ENCODE peak calls at places on chromosomes 13 and 19, in five cellular contexts. One of them, this sample, is unnamed. For H3K4me1 and H3K36me3, the result is how much of the 10 kb centered on the place peaks cover.

GRCh38 chr19:18460313-18460712 is 22.4 kb upstream of the ISYNA1 start:
- DNase-seq in mucosa of descending colon: peak
- DNase-seq in left ventricle myocardium inferior: peak
- DNase-seq in spleen: peak
- DNase-seq in Caco-2: no peak
- DNase-seq in this sample: no peak

GRCh38 chr13:63336549-63336948 is 1920.9 kb upstream of the PCDH20 start:
- DNase-seq in mucosa of descending colon: no peak
- DNase-seq in left ventricle myocardium inferior: no peak
- DNase-seq in spleen: no peak
- DNase-seq in Caco-2: no peak
- DNase-seq in this sample: no peak

GRCh38 chr19:34962945-34963530 is 991 bp downstream of the ZNF792 start:
- DNase-seq in mucosa of descending colon: peak
- DNase-seq in left ventricle myocardium inferior: no peak
- DNase-seq in spleen: peak
- DNase-seq in Caco-2: no peak
- DNase-seq in this sample: no peak

GRCh38 chr19:18193388-18194207 is 580 bp downstream of the MPV17L2 start:
- DNase-seq in mucosa of descending colon: no peak
- DNase-seq in left ventricle myocardium inferior: no peak
- DNase-seq in spleen: peak
- DNase-seq in Caco-2: no peak
- DNase-seq in this sample: no peak

GRCh38 chr13:44013666-44014291 is 134.1 kb downstream of the LACC1 start:
- DNase-seq in mucosa of descending colon: no peak
- DNase-seq in left ventricle myocardium inferior: no peak
- DNase-seq in spleen: no peak
- DNase-seq in Caco-2: no peak
- DNase-seq in this sample: no peak

GRCh38 chr13:26628706-26629105 is 71.2 kb downstream of the WASF3 start:
- DNase-seq in mucosa of descending colon: peak
- DNase-seq in left ventricle myocardium inferior: no peak
- DNase-seq in spleen: no peak
- DNase-seq in Caco-2: peak
- DNase-seq in this sample: no peak

GRCh38 chr19:2127758-2128157 is 23.6 kb downstream of the AP3D1 start:
- DNase-seq in mucosa of descending colon: no peak
- DNase-seq in left ventricle myocardium inferior: peak
- DNase-seq in spleen: peak
- DNase-seq in Caco-2: no peak
- DNase-seq in this sample: no peak

GRCh38 chr13:58963321-58963720 is 1200.4 kb downstream of the DIAPH3 start:
- DNase-seq in mucosa of descending colon: no peak
- DNase-seq in left ventricle myocardium inferior: no peak
- DNase-seq in spleen: no peak
- DNase-seq in Caco-2: no peak
- DNase-seq in this sample: no peak

GRCh38 chr13:108226184-108226583 is 8.0 kb downstream of the ABHD13 start:
- DNase-seq in mucosa of descending colon: no peak
- DNase-seq in left ventricle myocardium inferior: no peak
- DNase-seq in spleen: no peak
- DNase-seq in Caco-2: peak
- DNase-seq in this sample: no peak

GRCh38 chr19:13053238-13053637 is 49.4 kb downstream of the LYL1 start:
- DNase-seq in mucosa of descending colon: no peak
- DNase-seq in left ventricle myocardium inferior: no peak
- DNase-seq in spleen: no peak
- DNase-seq in Caco-2: no peak
- DNase-seq in this sample: no peak

GRCh38 chr19:56829586-56829985 is 10.9 kb downstream of the PEG3 start:
- DNase-seq in mucosa of descending colon: no peak
- DNase-seq in left ventricle myocardium inferior: no peak
- DNase-seq in spleen: no peak
- DNase-seq in Caco-2: no peak
- DNase-seq in this sample: no peak

GRCh38 chr13:113749956-113750355 is 9.1 kb upstream of the TMEM255B start:
- DNase-seq in mucosa of descending colon: no peak
- DNase-seq in left ventricle myocardium inferior: no peak
- DNase-seq in spleen: peak
- DNase-seq in Caco-2: no peak
- DNase-seq in this sample: no peak

GRCh38 chr19:11345122-11345752 is 831 bp downstream of the TMEM205 start:
- DNase-seq in mucosa of descending colon: no peak
- DNase-seq in left ventricle myocardium inferior: no peak
- DNase-seq in spleen: no peak
- DNase-seq in Caco-2: no peak
- DNase-seq in this sample: peak

GRCh38 chr19:53091855-53092254 is 11.4 kb downstream of the ZNF160 start:
- DNase-seq in mucosa of descending colon: no peak
- DNase-seq in left ventricle myocardium inferior: no peak
- DNase-seq in spleen: no peak
- DNase-seq in Caco-2: no peak
- DNase-seq in this sample: no peak

GRCh38 chr19:2627319-2627829 is 75.1 kb downstream of the GNG7 start:
- DNase-seq in mucosa of descending colon: no peak
- DNase-seq in left ventricle myocardium inferior: peak
- DNase-seq in spleen: peak
- DNase-seq in Caco-2: no peak
- DNase-seq in this sample: peak

GRCh38 chr19:42233106-42233505 is 9.3 kb downstream of the GSK3A start:
- DNase-seq in mucosa of descending colon: no peak
- DNase-seq in left ventricle myocardium inferior: no peak
- DNase-seq in spleen: no peak
- DNase-seq in Caco-2: no peak
- DNase-seq in this sample: no peak

GRCh38 chr13:77033717-77034302 is 6.9 kb upstream of the FBXL3 start:
- DNase-seq in mucosa of descending colon: no peak
- DNase-seq in left ventricle myocardium inferior: no peak
- DNase-seq in spleen: no peak
- DNase-seq in Caco-2: no peak
- DNase-seq in this sample: no peak

GRCh38 chr13:103188688-103189326 is 122.6 kb upstream of the SLC10A2 start:
- DNase-seq in mucosa of descending colon: no peak
- DNase-seq in left ventricle myocardium inferior: no peak
- DNase-seq in spleen: no peak
- DNase-seq in Caco-2: peak
- DNase-seq in this sample: no peak

GRCh38 chr19:40228863-40229262 is 2.4 kb upstream of the CCNP start:
- DNase-seq in mucosa of descending colon: no peak
- DNase-seq in left ventricle myocardium inferior: no peak
- DNase-seq in spleen: no peak
- DNase-seq in Caco-2: no peak
- DNase-seq in this sample: no peak

GRCh38 chr19:45657520-45658163 is 10.4 kb upstream of the GIPR start:
- DNase-seq in mucosa of descending colon: no peak
- DNase-seq in left ventricle myocardium inferior: no peak
- DNase-seq in spleen: no peak
- DNase-seq in Caco-2: peak
- DNase-seq in this sample: no peak

GRCh38 chr19:41449079-41449864 is 6.3 kb downstream of the ERICH4 start:
- DNase-seq in mucosa of descending colon: peak
- DNase-seq in left ventricle myocardium inferior: peak
- DNase-seq in spleen: peak
- DNase-seq in Caco-2: peak
- DNase-seq in this sample: peak

GRCh38 chr19:1918975-1919374 is 13.8 kb downstream of the ADAT3 start:
- DNase-seq in mucosa of descending colon: no peak
- DNase-seq in left ventricle myocardium inferior: no peak
- DNase-seq in spleen: no peak
- DNase-seq in Caco-2: no peak
- DNase-seq in this sample: no peak

GRCh38 chr13:99376924-99377323 is 69.7 kb upstream of the GPR183 start:
- DNase-seq in mucosa of descending colon: no peak
- DNase-seq in left ventricle myocardium inferior: no peak
- DNase-seq in spleen: peak
- DNase-seq in Caco-2: no peak
- DNase-seq in this sample: no peak

GRCh38 chr13:27975579-27976361 is 6.7 kb upstream of the CDX2 start:
- DNase-seq in mucosa of descending colon: peak
- DNase-seq in left ventricle myocardium inferior: no peak
- DNase-seq in spleen: no peak
- DNase-seq in Caco-2: no peak
- DNase-seq in this sample: peak

GRCh38 chr19:11233073-11233472 is 6.3 kb upstream of the ANGPTL8 start:
- DNase-seq in mucosa of descending colon: no peak
- DNase-seq in left ventricle myocardium inferior: no peak
- DNase-seq in spleen: no peak
- DNase-seq in Caco-2: no peak
- DNase-seq in this sample: no peak

DNA sequence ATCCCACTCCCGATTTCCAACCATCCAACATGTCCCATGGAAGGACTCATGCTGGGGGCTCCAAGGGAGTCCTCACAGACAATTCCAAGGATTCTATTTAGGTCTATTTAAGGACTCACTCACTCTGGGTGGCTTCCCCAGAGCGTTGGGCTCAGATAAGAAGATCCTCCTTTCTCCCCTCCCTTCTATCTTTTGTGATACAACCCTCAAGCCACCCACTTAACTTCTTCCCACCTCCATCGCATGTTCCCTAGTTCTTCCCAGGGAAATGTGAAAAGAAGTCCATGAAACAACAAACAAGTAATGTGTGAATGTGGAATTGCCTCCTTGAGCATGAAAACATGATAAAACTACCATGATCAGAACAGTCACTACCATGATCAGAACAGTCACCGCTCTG is 29.4 kb downstream of the INSR start:
- DNase-seq in mucosa of descending colon: no peak
- DNase-seq in left ventricle myocardium inferior: no peak
- DNase-seq in spleen: no peak
- DNase-seq in Caco-2: no peak
- DNase-seq in this sample: no peak
- H3K4me1 ChIP-seq in mucosa of descending colon: under half
- H3K4me1 ChIP-seq in left ventricle myocardium inferior: half or more
- H3K4me1 ChIP-seq in spleen: half or more
- H3K4me1 ChIP-seq in Caco-2: under half
- H3K4me1 ChIP-seq in this sample: under half

GRCh38 chr13:30864352-30865130 is 41.5 kb upstream of the MEDAG start:
- DNase-seq in mucosa of descending colon: no peak
- DNase-seq in left ventricle myocardium inferior: no peak
- DNase-seq in spleen: no peak
- DNase-seq in Caco-2: no peak
- DNase-seq in this sample: no peak

GRCh38 chr13:30863231-30863630 is 42.8 kb upstream of the MEDAG start:
- DNase-seq in mucosa of descending colon: no peak
- DNase-seq in left ventricle myocardium inferior: no peak
- DNase-seq in spleen: no peak
- DNase-seq in Caco-2: no peak
- DNase-seq in this sample: no peak

GRCh38 chr13:30862707-30863106 is 43.4 kb upstream of the MEDAG start:
- DNase-seq in mucosa of descending colon: no peak
- DNase-seq in left ventricle myocardium inferior: peak
- DNase-seq in spleen: no peak
- DNase-seq in Caco-2: no peak
- DNase-seq in this sample: no peak

GRCh38 chr13:30865131-30866009 is 40.7 kb upstream of the MEDAG start:
- DNase-seq in mucosa of descending colon: peak
- DNase-seq in left ventricle myocardium inferior: peak
- DNase-seq in spleen: peak
- DNase-seq in Caco-2: peak
- DNase-seq in this sample: peak

GRCh38 chr13:30863796-30864195 is 42.3 kb upstream of the MEDAG start:
- DNase-seq in mucosa of descending colon: no peak
- DNase-seq in left ventricle myocardium inferior: no peak
- DNase-seq in spleen: no peak
- DNase-seq in Caco-2: no peak
- DNase-seq in this sample: no peak
- H3K4me3 ChIP-seq in mucosa of descending colon: no peak
- H3K4me3 ChIP-seq in left ventricle myocardium inferior: no peak
- H3K4me3 ChIP-seq in spleen: no peak
- H3K4me3 ChIP-seq in Caco-2: no peak
- H3K4me3 ChIP-seq in this sample: no peak

GRCh38 chr13:97191143-97191542 is 31.0 kb upstream of the MBNL2 start:
- DNase-seq in mucosa of descending colon: peak
- DNase-seq in left ventricle myocardium inferior: no peak
- DNase-seq in spleen: no peak
- DNase-seq in Caco-2: no peak
- DNase-seq in this sample: no peak

GRCh38 chr13:97189943-97190342 is 32.2 kb upstream of the MBNL2 start:
- DNase-seq in mucosa of descending colon: no peak
- DNase-seq in left ventricle myocardium inferior: no peak
- DNase-seq in spleen: no peak
- DNase-seq in Caco-2: no peak
- DNase-seq in this sample: no peak

GRCh38 chr13:97191615-97192014 is 30.5 kb upstream of the MBNL2 start:
- DNase-seq in mucosa of descending colon: no peak
- DNase-seq in left ventricle myocardium inferior: no peak
- DNase-seq in spleen: no peak
- DNase-seq in Caco-2: no peak
- DNase-seq in this sample: no peak

GRCh38 chr13:97193577-97193976 is 28.6 kb upstream of the MBNL2 start:
- DNase-seq in mucosa of descending colon: no peak
- DNase-seq in left ventricle myocardium inferior: no peak
- DNase-seq in spleen: no peak
- DNase-seq in Caco-2: no peak
- DNase-seq in this sample: no peak

DNA sequence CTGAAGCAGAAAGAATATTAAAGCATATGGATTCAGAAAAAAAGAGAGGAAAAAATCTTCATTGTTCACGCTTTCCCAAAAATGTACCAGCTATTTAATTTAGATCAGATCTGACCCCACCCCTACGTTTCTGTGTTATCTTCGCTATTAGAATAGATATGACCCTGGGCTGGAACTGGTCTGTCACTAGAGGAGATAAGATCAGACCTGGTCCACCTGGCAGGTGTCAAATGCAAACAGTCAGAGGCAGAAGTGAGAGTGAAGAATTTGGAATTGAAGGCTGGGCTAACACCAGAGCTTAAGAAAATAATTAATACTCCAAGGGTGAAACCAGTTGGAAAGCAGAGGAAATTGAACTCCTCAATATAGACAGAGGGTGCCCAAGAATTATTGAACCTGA is 30.0 kb upstream of the MBNL2 start:
- DNase-seq in mucosa of descending colon: no peak
- DNase-seq in left ventricle myocardium inferior: no peak
- DNase-seq in spleen: no peak
- DNase-seq in Caco-2: peak
- DNase-seq in this sample: no peak
- H3K36me3 ChIP-seq in mucosa of descending colon: under half
- H3K36me3 ChIP-seq in left ventricle myocardium inferior: under half
- H3K36me3 ChIP-seq in spleen: under half
- H3K36me3 ChIP-seq in Caco-2: under half
- H3K36me3 ChIP-seq in this sample: under half

DNA sequence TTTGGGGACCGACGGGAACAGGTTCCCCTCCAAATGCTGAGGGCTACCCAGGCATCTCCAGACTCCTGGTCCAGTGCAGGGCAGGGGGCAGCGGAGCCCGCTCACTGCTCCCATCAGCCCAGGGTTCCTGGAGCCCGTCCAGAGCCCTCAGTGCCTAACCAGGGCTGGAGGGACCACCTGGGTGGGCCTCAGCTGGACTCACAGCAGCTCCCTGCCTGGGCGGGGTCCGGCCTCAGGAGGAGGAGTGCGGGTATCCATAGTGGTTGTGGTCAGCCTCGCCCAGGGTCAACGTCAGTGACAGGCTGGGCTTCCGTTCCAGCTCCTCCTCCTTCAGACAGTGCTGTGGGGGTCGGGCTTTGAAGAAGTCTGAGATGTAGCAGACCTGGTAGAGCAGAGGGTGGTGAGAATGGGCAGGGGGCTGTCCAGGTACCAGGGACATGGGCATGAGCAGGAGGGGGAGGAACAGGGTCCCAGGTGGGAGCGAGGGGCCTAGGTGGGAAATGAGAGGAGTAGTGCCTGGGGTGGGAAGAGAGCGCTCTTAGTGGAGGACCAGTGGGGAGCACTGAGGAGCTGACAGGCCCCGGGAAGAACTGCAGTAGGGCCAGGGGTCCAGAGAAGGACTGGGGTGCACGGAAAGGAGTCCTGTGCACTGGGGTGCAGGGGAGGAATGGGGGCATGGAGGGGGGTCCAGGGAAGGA is 9.9 kb downstream of the PLPP2 start:
- DNase-seq in mucosa of descending colon: no peak
- DNase-seq in left ventricle myocardium inferior: no peak
- DNase-seq in spleen: no peak
- DNase-seq in Caco-2: no peak
- DNase-seq in this sample: no peak
- H3K4me1 ChIP-seq in mucosa of descending colon: under half
- H3K4me1 ChIP-seq in left ventricle myocardium inferior: under half
- H3K4me1 ChIP-seq in spleen: under half
- H3K4me1 ChIP-seq in Caco-2: under half
- H3K4me1 ChIP-seq in this sample: under half